ENCODE peak calls at places on chromosomes 7 and 10, in eight cellular contexts. T is stromal cell of bone marrow; Y is memory B cell; O is kidney glomerular epithelial cell; V is activated T-cell treated with anti-CD3 and anti-CD28 coated beads for 1 hour; C is naive thymus-derived CD8-positive, alpha-beta T cell; P is MV-4-11; I is stimulated activated CD4-positive, alpha-beta T cell treated with anti-CD3 and anti-CD28 coated beads, Interleukin-4, amount 100 ng/mL, for 1 hour. L is an unnamed sample.

GRCh38 chr10:93541402-93542357 is 24.8 kb upstream of the FFAR4 start:
- DNase-seq in O (peak; percentile 35), V (no peak), T (no peak), C (no peak), I (peak; percentile 18), P (peak; percentile 2), Y (peak; percentile 7), L (peak; percentile 65)

GRCh38 chr7:149809215-149809614 is 29.0 kb upstream of the ZNF862 start:
- DNase-seq in Y (no peak), C (no peak), O (no peak), P (no peak), I (no peak), V (no peak), T (no peak), L (no peak)

GRCh38 chr10:24762966-24763623 is 39.4 kb upstream of the ARHGAP21 start:
- DNase-seq in T (no peak), O (peak; percentile 15), Y (no peak), P (no peak), V (no peak), I (no peak), C (no peak), L (peak; percentile 58)

GRCh38 chr7:151251926-151252835 is 3.7 kb upstream of the SMARCD3 start:
- DNase-seq in T (peak; percentile 52), C (no peak), O (peak; percentile 26), V (no peak), I (no peak), Y (no peak), P (no peak), L (peak; percentile 87)

GRCh38 chr10:75350791-75351190 is 50.8 kb downstream of the ZNF503 start:
- DNase-seq in O (peak; percentile 74), Y (no peak), C (no peak), I (no peak), P (no peak), T (no peak), V (no peak), L (peak; percentile 88)

GRCh38 chr10:130929422-130930325 is 381.8 kb downstream of the TCERG1L start:
- DNase-seq in C (no peak), I (no peak), O (no peak), P (no peak), V (no peak), Y (no peak), T (no peak), L (no peak)

GRCh38 chr7:77320161-77320560 is 96.0 kb downstream of the GSAP start:
- DNase-seq in O (no peak), C (no peak), I (no peak), T (no peak), P (no peak), V (no peak), Y (no peak), L (no peak)

GRCh38 chr7:35565927-35566326 is 129.0 kb downstream of the HERPUD2 start:
- DNase-seq in C (no peak), O (no peak), Y (no peak), V (no peak), I (no peak), P (no peak), T (no peak), L (no peak)

GRCh38 chr7:147438216-147438615 is 1152.3 kb upstream of the C7orf33 start:
- DNase-seq in V (no peak), C (no peak), T (peak; percentile 14), P (no peak), O (no peak), Y (no peak), I (no peak), L (no peak)

GRCh38 chr7:91694221-91694856 is 186.2 kb downstream of the MTERF1 start:
- DNase-seq in Y (no peak), T (no peak), P (no peak), V (no peak), I (no peak), O (no peak), C (no peak), L (no peak)

GRCh38 chr7:96028729-96029128 is 256.4 kb downstream of the DYNC1I1 start:
- DNase-seq in T (no peak), Y (no peak), P (no peak), O (no peak), C (no peak), V (no peak), I (no peak), L (no peak)

GRCh38 chr10:22624289-22624738 is 90.1 kb downstream of the PIP4K2A start:
- DNase-seq in O (peak; percentile 61), C (no peak), T (peak; percentile 45), P (peak; percentile 9), I (no peak), Y (no peak), V (no peak), L (peak; percentile 81)

GRCh38 chr10:62651341-62651740 is 153.2 kb upstream of the ADO start:
- DNase-seq in O (no peak), P (no peak), V (no peak), Y (no peak), C (no peak), I (no peak), T (no peak), L (no peak)

GRCh38 chr7:30226593-30227268 is 57.7 kb upstream of the ZNRF2 start:
- DNase-seq in I (no peak), Y (no peak), O (peak; percentile 3), C (no peak), T (no peak), P (no peak), V (no peak), L (peak; percentile 80)

GRCh38 chr10:96606216-96606615 is 19.4 kb upstream of the TM9SF3 start:
- DNase-seq in O (peak; percentile 33), P (no peak), I (no peak), Y (no peak), V (no peak), T (no peak), C (no peak), L (peak; percentile 72)

GRCh38 chr7:74025146-74025545 is 2.8 kb upstream of the ELN start:
- DNase-seq in C (no peak), P (no peak), O (no peak), V (no peak), Y (no peak), T (no peak), I (no peak), L (no peak)

GRCh38 chr10:20839141-20839540 is 58.0 kb downstream of the NEBL start:
- DNase-seq in T (no peak), C (no peak), I (no peak), O (no peak), V (no peak), Y (no peak), P (no peak), L (no peak)

GRCh38 chr10:79226391-79227245 is 120.7 kb upstream of the PPIF start:
- DNase-seq in I (no peak), O (no peak), C (no peak), T (no peak), V (no peak), P (no peak), Y (no peak), L (no peak)

GRCh38 chr10:49426490-49427360 is 30.8 kb upstream of the DRGX start:
- DNase-seq in I (no peak), P (peak; percentile 61), O (no peak), Y (no peak), T (no peak), V (no peak), C (no peak), L (no peak)

GRCh38 chr10:1159131-1160061 is 103.2 kb downstream of the WDR37 start:
- DNase-seq in Y (no peak), T (no peak), O (no peak), P (no peak), I (no peak), C (no peak), V (no peak), L (no peak)

GRCh38 chr7:77328669-77329068 is 87.5 kb downstream of the GSAP start:
- DNase-seq in C (no peak), P (peak; percentile 39), O (no peak), Y (no peak), T (no peak), I (no peak), V (no peak), L (no peak)

GRCh38 chr10:34236927-34237326 is 578.2 kb downstream of the PARD3 start:
- DNase-seq in T (no peak), V (no peak), P (no peak), Y (no peak), C (no peak), O (no peak), I (no peak), L (no peak)

GRCh38 chr10:72814134-72814790 is 79.3 kb upstream of the OIT3 start:
- DNase-seq in Y (no peak), V (no peak), O (peak; percentile 29), T (peak; percentile 58), C (no peak), I (no peak), P (no peak), L (no peak)

GRCh38 chr10:103442031-103442461 is 10.1 kb downstream of the CALHM2 start:
- DNase-seq in O (no peak), V (no peak), Y (no peak), T (peak; percentile 61), P (peak; percentile 84), I (no peak), C (no peak), L (no peak)

GRCh38 chr7:82397846-82398245 is 45.7 kb downstream of the CACNA2D1 start:
- DNase-seq in P (no peak), O (no peak), I (no peak), T (no peak), V (no peak), Y (no peak), C (no peak), L (no peak)

GRCh38 chr10:44830022-44830421 is 81.1 kb upstream of the TMEM72 start:
- DNase-seq in P (peak; percentile 24), Y (no peak), T (peak; percentile 19), I (no peak), V (no peak), C (no peak), O (peak; percentile 4), L (peak; percentile 41)

GRCh38 chr10:118373786-118374185 is 31.7 kb upstream of the FAM204A start:
- DNase-seq in Y (no peak), C (no peak), I (no peak), T (peak; percentile 41), O (peak; percentile 83), V (no peak), P (no peak), L (peak; percentile 83)

GRCh38 chr7:78765985-78766729 is 687.3 kb downstream of the MAGI2 start:
- DNase-seq in Y (no peak), I (no peak), T (no peak), V (no peak), C (no peak), P (no peak), O (no peak), L (no peak)

L was measured in ACHN.